ENCODE peak calls at places on chromosomes 3 and 15, in six cellular contexts. G is pancreas, N is tibial artery, Y is progenitor cell of endocrine pancreas, J is kidney epithelial cell, H is spleen. I is an unnamed sample.

GRCh38 chr3:81554348-81554747 is 207.1 kb downstream of the GBE1 start:
- DNase-seq in N (no peak), Y (no peak), G (no peak), J (no peak), H (no peak), I (no peak)

GRCh38 chr3:20043825-20044224 is 3.6 kb downstream of the KAT2B start:
- DNase-seq in Y (no peak), H (no peak), N (no peak), J (no peak), G (no peak), I (no peak)

GRCh38 chr3:13070622-13071021 is 2.6 kb downstream of the IQSEC1 start:
- DNase-seq in Y (no peak), G (no peak), H (no peak), J (no peak), N (no peak), I (no peak)

GRCh38 chr15:101410612-101411011 is 78.9 kb downstream of the PCSK6 start:
- DNase-seq in N (no peak), Y (no peak), J (no peak), G (no peak), H (no peak), I (no peak)

GRCh38 chr15:62495670-62496328 is 330.7 kb upstream of the C2CD4B start:
- DNase-seq in G (no peak), Y (no peak), H (no peak), J (no peak), N (peak), I (no peak)

GRCh38 chr3:22886394-22886793 is 316.7 kb upstream of the UBE2E2 start:
- DNase-seq in J (no peak), G (no peak), Y (no peak), N (peak), H (no peak), I (no peak)

GRCh38 chr3:110811050-110811449 is 260.6 kb upstream of the NECTIN3 start:
- DNase-seq in G (no peak), J (peak), N (no peak), H (no peak), Y (no peak), I (no peak)

GRCh38 chr3:181860243-181860642 is 148.5 kb downstream of the SOX2 start:
- DNase-seq in Y (no peak), N (no peak), G (no peak), J (no peak), H (no peak), I (no peak)

GRCh38 chr15:70101459-70102113 is 3.9 kb upstream of the TLE3 start:
- DNase-seq in H (no peak), G (no peak), J (peak), N (no peak), Y (peak), I (peak)

GRCh38 chr3:57221883-57222282 is 5.6 kb upstream of the APPL1 start:
- DNase-seq in J (no peak), H (no peak), N (no peak), Y (no peak), G (no peak), I (no peak)

GRCh38 chr3:72625616-72626337 is 222.5 kb downstream of the SHQ1 start:
- DNase-seq in H (no peak), G (no peak), J (peak), N (no peak), Y (no peak), I (no peak)

GRCh38 chr3:94784274-94784673 is 721.4 kb downstream of the NSUN3 start:
- DNase-seq in H (no peak), G (no peak), N (no peak), J (no peak), Y (no peak), I (no peak)

GRCh38 chr3:132432639-132433038 is 15.3 kb downstream of the DNAJC13 start:
- DNase-seq in Y (no peak), G (no peak), J (peak), H (no peak), N (no peak), I (no peak)

GRCh38 chr3:188051801-188052228 is 102.1 kb upstream of the LPP start:
- DNase-seq in Y (no peak), G (no peak), J (no peak), H (no peak), N (peak), I (no peak)

GRCh38 chr3:162072656-162073055 is 576.0 kb downstream of the OTOL1 start:
- DNase-seq in H (no peak), J (no peak), N (no peak), G (no peak), Y (no peak), I (no peak)

GRCh38 chr15:58528197-58528870 is 96.5 kb downstream of the LIPC start:
- DNase-seq in G (peak), J (peak), H (no peak), Y (no peak), N (no peak), I (no peak)

GRCh38 chr3:196793224-196793623 is 53.6 kb downstream of the PAK2 start:
- DNase-seq in H (no peak), N (no peak), Y (no peak), G (no peak), J (peak), I (no peak)

GRCh38 chr3:108153451-108153981 is 62.7 kb upstream of the CD47 start:
- DNase-seq in J (no peak), H (no peak), G (no peak), N (no peak), Y (no peak), I (peak)

GRCh38 chr15:42955518-42955917 is 34.9 kb upstream of the TTBK2 start:
- DNase-seq in Y (no peak), H (no peak), N (no peak), G (no peak), J (no peak), I (no peak)

GRCh38 chr3:49276475-49277356 is at the start of gene C3orf62:
- DNase-seq in H (peak), G (peak), J (peak), Y (peak), N (peak), I (peak)

GRCh38 chr3:72452745-72453144 is 395.5 kb downstream of the SHQ1 start:
- DNase-seq in N (no peak), J (no peak), Y (no peak), H (no peak), G (no peak), I (no peak)

GRCh38 chr3:55664387-55664786 is 177.3 kb upstream of the WNT5A start:
- DNase-seq in Y (no peak), G (no peak), H (no peak), J (no peak), N (no peak), I (no peak)

GRCh38 chr15:28913171-28913765 is 27.5 kb downstream of the APBA2 start:
- DNase-seq in Y (no peak), N (no peak), G (peak), J (no peak), H (peak), I (no peak)

GRCh38 chr15:41894791-41895463 is 1.1 kb upstream of the SPTBN5 start:
- DNase-seq in H (peak), G (peak), N (peak), J (peak), Y (no peak), I (no peak)

GRCh38 chr3:168885028-168885427 is 778.5 kb downstream of the MECOM start:
- DNase-seq in H (no peak), G (no peak), N (no peak), Y (no peak), J (peak), I (no peak)

GRCh38 chr3:183503738-183504137 is 51.8 kb downstream of the KLHL6 start:
- DNase-seq in N (no peak), G (no peak), J (no peak), Y (no peak), H (no peak), I (no peak)

GRCh38 chr3:177516130-177517011 is 319.1 kb upstream of the TBL1XR1 start:
- DNase-seq in G (no peak), H (peak), J (peak), N (no peak), Y (no peak), I (no peak)

GRCh38 chr15:68345481-68345880 is 67.9 kb downstream of the FEM1B start:
- DNase-seq in H (peak), N (no peak), Y (no peak), J (no peak), G (no peak), I (no peak)

GRCh38 chr15:36208868-36209582 is 370.4 kb upstream of the CDIN1 start:
- DNase-seq in N (no peak), J (no peak), H (no peak), Y (no peak), G (no peak), I (no peak)
- TF ChIP-seq CTCF in N (peak), J (no peak), H (no peak), Y (no peak), G (no peak), I (no peak)

GRCh38 chr3:142984255-142984654 is 17.1 kb upstream of the U2SURP start:
- DNase-seq in J (no peak), N (no peak), G (no peak), H (no peak), Y (no peak), I (no peak)

GRCh38 chr3:142990706-142991105 is 10.7 kb upstream of the U2SURP start:
- DNase-seq in G (no peak), Y (no peak), N (no peak), J (no peak), H (no peak), I (no peak)

GRCh38 chr3:142983318-142983717 is 18.1 kb upstream of the U2SURP start:
- DNase-seq in N (no peak), G (no peak), H (no peak), Y (no peak), J (no peak), I (no peak)

GRCh38 chr3:142987080-142987700 is 14.2 kb upstream of the U2SURP start:
- DNase-seq in Y (no peak), G (no peak), N (no peak), H (no peak), J (no peak), I (no peak)

DNA sequence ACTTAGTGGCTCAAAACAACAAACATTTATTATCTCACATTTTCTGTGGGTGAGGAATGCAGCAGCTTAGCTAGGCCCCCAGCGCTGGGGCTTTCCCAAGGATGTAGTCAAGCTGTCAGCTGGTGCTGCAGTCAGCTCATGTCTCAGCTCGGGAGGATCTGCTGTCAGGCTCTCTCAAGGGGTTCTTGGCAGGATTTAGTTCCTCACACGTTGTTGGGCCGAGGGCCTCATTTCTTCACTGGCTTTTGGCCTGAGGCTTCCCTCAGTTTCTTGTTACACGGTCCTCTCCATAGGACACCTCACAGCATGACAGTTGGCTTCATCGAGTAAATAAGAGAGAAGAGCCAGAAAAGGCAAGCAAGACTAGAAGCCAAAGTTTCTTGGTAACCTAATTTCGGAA is 13.7 kb upstream of the U2SURP start:
- DNase-seq in G (no peak), H (no peak), N (no peak), J (no peak), Y (no peak), I (no peak)
- TF ChIP-seq CTCF in G (no peak), H (no peak), N (no peak), J (no peak), Y (no peak), I (no peak)

DNA sequence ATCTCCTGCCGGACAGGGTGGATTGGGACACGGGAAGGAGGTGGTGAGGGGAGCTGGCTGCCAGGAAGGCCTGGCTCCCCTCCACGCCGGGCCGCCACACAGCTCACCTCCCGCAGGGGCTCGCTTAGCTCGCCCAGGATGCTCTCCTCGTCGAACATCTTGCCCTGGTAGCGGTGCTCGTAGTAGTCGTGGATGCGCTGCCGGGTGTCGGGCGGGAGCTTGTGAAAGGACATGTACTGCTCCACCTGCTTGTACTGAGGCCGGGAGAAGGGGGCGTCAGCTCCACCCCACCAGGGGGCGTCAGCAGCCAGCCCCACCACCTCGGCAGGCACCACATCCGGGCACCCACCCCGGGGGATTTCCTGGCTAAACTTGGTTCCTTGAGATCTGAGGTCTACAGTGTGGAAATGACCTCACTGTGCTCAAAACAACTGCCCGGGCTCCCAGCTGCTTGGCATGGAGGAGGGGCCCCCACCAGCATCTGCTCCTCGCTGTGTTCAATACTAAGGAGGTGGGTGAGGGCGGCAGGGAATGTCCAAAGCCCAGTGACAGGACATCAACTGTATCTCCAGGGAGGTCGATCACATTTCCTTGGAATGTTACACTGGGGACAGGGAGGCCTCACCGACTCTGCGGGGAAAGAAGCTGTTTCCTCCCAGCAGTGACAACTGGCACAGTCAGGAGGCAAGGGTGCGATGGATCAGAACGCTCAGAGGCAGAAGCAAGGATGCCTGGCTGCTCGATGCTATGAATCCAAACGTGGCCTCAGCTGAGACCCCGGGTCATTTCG is 43.4 kb downstream of the HCN4 start:
- DNase-seq in J (no peak), Y (no peak), G (peak), N (no peak), H (peak), I (peak)
- TF ChIP-seq CTCF in J (peak), Y (peak), G (no peak), N (no peak), H (no peak), I (peak)

GRCh38 chr3:66196633-66197032 is 24.2 kb upstream of the SLC25A26 start:
- DNase-seq in Y (no peak), J (no peak), G (no peak), H (no peak), N (no peak), I (no peak)
- TF ChIP-seq CTCF in Y (peak), J (no peak), G (no peak), H (no peak), N (peak), I (no peak)

DNA sequence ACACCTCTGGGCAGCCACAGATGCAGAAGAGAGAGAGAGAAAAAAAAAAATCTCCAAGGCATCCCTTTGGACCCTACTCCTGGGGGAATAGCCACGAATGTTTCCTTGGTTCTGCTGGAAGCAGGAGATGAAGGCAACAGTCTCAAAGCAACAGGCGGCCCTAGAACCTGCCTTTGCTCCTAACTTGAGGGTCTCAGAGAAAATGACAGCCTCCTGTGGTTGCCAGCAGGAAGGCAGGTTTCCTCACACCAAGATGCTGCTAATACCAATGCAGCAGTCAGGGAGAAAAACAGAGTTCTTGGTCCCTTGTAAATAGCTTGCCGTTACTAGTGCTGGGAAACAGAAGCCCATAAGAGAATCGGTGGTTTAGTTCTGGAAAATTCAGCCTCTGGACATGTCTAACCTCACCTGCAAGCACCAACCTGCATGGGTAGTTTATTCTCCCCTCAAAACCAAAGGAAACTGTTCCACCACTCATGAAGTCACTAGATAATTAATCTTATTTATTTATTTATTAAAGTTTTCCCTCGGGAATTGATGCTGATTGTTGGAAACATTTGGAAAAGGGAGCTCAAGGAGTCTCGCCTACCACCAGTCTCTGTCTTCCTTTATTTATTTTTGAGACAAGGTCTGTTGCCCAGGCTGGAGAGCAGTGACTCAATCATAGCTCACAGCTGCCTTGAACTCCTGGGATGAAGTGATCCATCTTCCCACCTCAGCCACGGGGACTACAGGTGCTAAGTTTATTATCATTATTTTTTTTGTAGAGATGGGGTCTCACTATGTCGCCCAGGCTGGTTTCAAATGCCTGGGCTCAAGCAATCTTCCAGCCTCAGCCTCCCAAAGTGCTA is 872 bp upstream of the FRMD4B start:
- DNase-seq in N (no peak), J (no peak), G (no peak), H (no peak), Y (no peak), I (no peak)
- TF ChIP-seq CTCF in N (no peak), J (no peak), G (no peak), H (no peak), Y (no peak), I (no peak)

DNA sequence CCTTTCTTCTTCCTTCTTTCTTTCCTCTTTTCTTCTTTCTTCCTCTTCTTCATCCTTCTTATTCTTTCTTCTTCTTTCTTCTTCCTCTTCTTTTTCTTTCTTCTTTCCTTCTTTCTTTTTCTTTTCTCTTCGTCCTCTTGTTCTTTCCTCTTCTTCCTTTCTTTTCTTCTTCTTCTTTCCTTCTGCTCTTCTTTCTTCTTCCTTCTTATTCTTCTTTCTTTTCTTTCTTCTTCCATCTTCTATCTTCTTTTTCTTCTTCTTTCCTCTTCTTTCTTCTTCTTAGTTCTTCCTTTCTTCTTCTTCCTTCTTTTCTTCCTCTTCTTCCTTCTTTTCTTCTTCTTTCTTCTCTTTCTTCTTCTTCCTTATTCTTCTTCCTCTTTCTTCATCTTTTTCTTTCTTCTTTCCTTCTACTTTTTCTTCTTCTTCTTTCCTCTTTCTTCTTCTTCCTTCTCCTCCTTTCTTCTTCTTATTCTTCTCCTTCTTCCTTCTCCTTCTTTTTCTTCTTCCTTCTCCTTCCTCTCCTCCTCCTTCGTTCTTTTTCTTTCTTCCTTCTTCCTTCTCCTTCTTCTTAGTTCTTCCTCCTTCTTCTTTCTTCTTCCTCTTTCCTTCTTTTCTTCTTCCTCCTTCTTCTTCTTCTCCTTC is 37.8 kb downstream of the SPG21 start:
- DNase-seq in G (no peak), Y (no peak), N (no peak), J (no peak), H (no peak), I (no peak)
- TF ChIP-seq CTCF in G (no peak), Y (no peak), N (no peak), J (no peak), H (no peak), I (no peak)

GRCh38 chr15:35290301-35290721 is 205.2 kb upstream of the NANOGP8 start:
- DNase-seq in J (no peak), N (no peak), G (no peak), Y (no peak), H (no peak), I (no peak)

GRCh38 chr15:35289029-35289617 is 204.0 kb upstream of the NANOGP8 start:
- DNase-seq in Y (no peak), N (no peak), G (no peak), J (no peak), H (no peak), I (peak)

GRCh38 chr15:35298509-35298908 is 213.4 kb upstream of the NANOGP8 start:
- DNase-seq in Y (no peak), H (no peak), G (no peak), N (no peak), J (no peak), I (no peak)

GRCh38 chr15:35288580-35288979 is 203.5 kb upstream of the NANOGP8 start:
- DNase-seq in H (no peak), J (no peak), G (no peak), Y (no peak), N (no peak), I (no peak)

DNA sequence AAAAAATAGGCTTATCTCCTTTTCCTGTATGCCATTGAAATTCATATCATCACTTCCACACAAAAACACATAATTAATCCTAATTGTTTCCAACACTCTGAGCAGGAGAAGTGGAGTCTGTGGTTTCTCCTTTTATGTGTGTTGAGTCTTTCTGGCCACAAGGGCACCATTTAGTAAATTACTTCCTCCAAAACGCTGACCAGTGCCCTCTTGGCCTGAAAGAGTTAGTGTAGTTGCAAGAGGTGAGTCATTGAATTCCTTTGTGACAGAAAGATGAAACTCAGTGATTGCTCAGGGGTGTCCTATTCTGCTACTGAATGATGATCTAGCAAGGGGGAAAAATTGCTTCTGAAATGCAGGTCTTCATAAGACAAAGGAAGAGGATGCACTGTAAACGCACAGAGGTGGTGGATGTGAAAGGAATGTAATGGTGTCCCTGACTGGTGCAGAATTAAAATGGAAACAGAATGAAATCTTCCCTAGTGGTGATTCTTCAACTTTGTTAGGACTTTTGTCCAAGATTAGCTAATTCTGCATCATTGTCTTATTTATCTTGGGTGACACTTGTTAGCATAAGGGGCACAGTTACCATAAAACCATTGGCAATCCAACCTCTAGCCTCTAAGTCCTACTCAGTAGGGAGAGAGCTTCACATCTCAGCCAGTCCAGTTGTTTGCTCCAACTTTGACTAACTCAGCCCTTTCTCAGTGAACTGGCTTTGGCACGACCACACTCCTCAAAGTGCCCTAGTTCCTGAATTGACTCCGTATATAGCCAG is 208.4 kb upstream of the NANOGP8 start:
- DNase-seq in N (no peak), Y (no peak), J (peak), H (no peak), G (no peak), I (no peak)
- TF ChIP-seq CTCF in N (no peak), Y (peak), J (no peak), H (no peak), G (no peak), I (peak)